ENCODE peak calls at places on chromosomes 6 and 20, in ten cellular contexts. R, Q, E, M, O, K, F, H, P and N are unnamed samples.

GRCh38 chr20:17619351-17620093 is 49.6 kb downstream of the DSTN start:
- DNase-seq in R (no peak), K (no peak), H (no peak), E (no peak), O (no peak), M (no peak), Q (no peak), P (peak), F (no peak), N (peak)

GRCh38 chr20:10642859-10643559 is 30.8 kb downstream of the JAG1 start:
- DNase-seq in K (no peak), Q (no peak), E (no peak), P (no peak), O (no peak), R (no peak), F (no peak), M (no peak), H (no peak), N (no peak)

GRCh38 chr20:38805958-38806854 is 709 bp downstream of the PPP1R16B start:
- DNase-seq in Q (peak), H (peak), O (peak), M (no peak), P (no peak), E (peak), R (no peak), F (peak), K (no peak), N (no peak)

GRCh38 chr20:35895476-35895875 is 58.8 kb downstream of the SCAND1 start:
- DNase-seq in H (no peak), F (no peak), K (no peak), Q (no peak), E (no peak), P (no peak), R (no peak), O (no peak), M (no peak), N (no peak)

GRCh38 chr20:1177680-1178079 is 7.1 kb downstream of the TMEM74B start:
- DNase-seq in O (no peak), R (peak), Q (no peak), E (no peak), M (peak), F (no peak), K (no peak), P (no peak), H (no peak), N (no peak)

GRCh38 chr6:14047151-14047740 is 70.3 kb upstream of the CD83 start:
- DNase-seq in K (no peak), M (no peak), O (no peak), F (no peak), R (no peak), P (no peak), E (no peak), Q (no peak), H (no peak), N (no peak)

GRCh38 chr6:16446241-16446640 is 207.9 kb downstream of the GMPR start:
- DNase-seq in F (no peak), K (no peak), O (no peak), R (no peak), M (no peak), P (no peak), Q (no peak), H (no peak), E (no peak), N (no peak)

GRCh38 chr20:21509079-21509596 is 4.7 kb downstream of the NKX2-2 start:
- DNase-seq in O (no peak), H (no peak), Q (no peak), K (no peak), P (no peak), M (no peak), E (no peak), R (no peak), F (no peak), N (no peak)

GRCh38 chr20:64161595-64162238 is 2.5 kb upstream of the MYT1 start:
- DNase-seq in H (peak), F (peak), M (peak), Q (no peak), R (peak), K (no peak), O (peak), P (no peak), E (no peak), N (no peak)

GRCh38 chr6:33607784-33608161 is 13.3 kb upstream of the ITPR3 start:
- DNase-seq in Q (peak), K (no peak), O (peak), F (no peak), M (peak), P (peak), H (no peak), R (no peak), E (no peak), N (no peak)

GRCh38 chr6:110813813-110814487 is 1.3 kb downstream of the CDK19 start:
- DNase-seq in M (peak), R (peak), F (no peak), H (no peak), E (no peak), P (no peak), Q (no peak), O (no peak), K (no peak), N (no peak)

GRCh38 chr20:48725589-48725991 is 102.2 kb downstream of the PREX1 start:
- DNase-seq in P (no peak), E (no peak), F (no peak), K (no peak), M (peak), Q (no peak), R (peak), O (no peak), H (no peak), N (no peak)

GRCh38 chr6:10398439-10399218 is 16.2 kb downstream of the TFAP2A start:
- DNase-seq in O (no peak), H (no peak), R (no peak), K (no peak), E (no peak), F (no peak), Q (no peak), P (no peak), M (no peak), N (no peak)